ENCODE peak calls at places on chromosomes 5 and 9, in seven cellular contexts. N is GM23248; L is NT2/D1; U is H7; B is fibroblast of lung; I is CD8-positive, alpha-beta T cell; Y is aorta. E is an unnamed sample.
A peak's percentile ranks its signal among the peaks of the same experiment; 100 is the strongest.

GRCh38 chr5:176934309-176934930 is 35.3 kb upstream of the HK3 start:
- DNase-seq in L (no peak), U (no peak), I (no peak), Y (no peak), N (no peak), B (no peak), E (no peak)

GRCh38 chr5:179862891-179863290 is 4.3 kb upstream of the MRNIP start:
- DNase-seq in U (no peak), I (no peak), Y (no peak), B (no peak), N (no peak), L (no peak), E (no peak)

GRCh38 chr9:90331826-90332575 is 310.6 kb downstream of the DIRAS2 start:
- DNase-seq in B (peak; percentile 41), N (peak; percentile 39), U (no peak), L (no peak), I (no peak), Y (no peak), E (no peak)

GRCh38 chr5:151072234-151073025 is 8.4 kb downstream of the TNIP1 start:
- DNase-seq in L (no peak), B (peak; percentile 92), N (peak; percentile 79), U (no peak), Y (no peak), I (no peak), E (no peak)

GRCh38 chr5:664343-664993 is 28.7 kb downstream of the TPPP start:
- DNase-seq in Y (peak; percentile 35), B (no peak), U (no peak), N (no peak), I (no peak), L (no peak), E (peak; percentile 32)

GRCh38 chr9:107809859-107810492 is 320.4 kb upstream of the KLF4 start:
- DNase-seq in N (peak; percentile 56), B (peak; percentile 36), Y (no peak), U (no peak), L (no peak), I (no peak), E (no peak)

GRCh38 chr5:90934091-90934719 is 375.6 kb downstream of the ADGRV1 start:
- DNase-seq in L (no peak), N (no peak), U (no peak), B (no peak), I (no peak), Y (no peak), E (no peak)

GRCh38 chr5:72477176-72477575 is 30.0 kb downstream of the ZNF366 start:
- DNase-seq in N (no peak), L (no peak), B (no peak), I (no peak), U (no peak), Y (no peak), E (no peak)

GRCh38 chr9:81680006-81680405 is 9.3 kb downstream of the TLE1 start:
- DNase-seq in Y (no peak), B (no peak), U (no peak), I (no peak), N (no peak), L (no peak), E (no peak)

GRCh38 chr9:32992596-32993238 is 8.7 kb downstream of the APTX start:
- DNase-seq in B (no peak), N (peak; percentile 11), Y (no peak), L (no peak), U (no peak), I (no peak), E (no peak)

GRCh38 chr5:31854625-31855526 is 215.9 kb downstream of the PDZD2 start:
- DNase-seq in L (peak; percentile 28), Y (peak; percentile 50), N (peak; percentile 18), B (peak; percentile 71), I (peak; percentile 39), U (peak; percentile 84), E (peak; percentile 42)

GRCh38 chr5:154611341-154611767 is 133.3 kb upstream of the HAND1 start:
- DNase-seq in U (peak; percentile 70), B (peak; percentile 19), I (no peak), N (peak; percentile 30), Y (peak; percentile 53), L (no peak), E (no peak)

GRCh38 chr5:181218795-181219124 is 4.3 kb upstream of the TRIM41 start:
- DNase-seq in I (no peak), L (no peak), U (no peak), B (no peak), N (peak; percentile 61), Y (no peak), E (no peak)

GRCh38 chr5:40585537-40586267 is 94.0 kb upstream of the PTGER4 start:
- DNase-seq in L (no peak), B (no peak), I (no peak), Y (no peak), U (no peak), N (no peak), E (no peak)

GRCh38 chr5:53815471-53815870 is 255.0 kb downstream of the NDUFS4 start:
- DNase-seq in N (no peak), I (no peak), U (peak; percentile 18), Y (no peak), B (no peak), L (no peak), E (no peak)

GRCh38 chr9:4530375-4530774 is 40.1 kb downstream of the SLC1A1 start:
- DNase-seq in U (no peak), I (no peak), N (peak; percentile 70), Y (no peak), L (no peak), B (peak; percentile 50), E (no peak)

GRCh38 chr9:124329393-124329792 is 71.6 kb downstream of the NEK6 start:
- DNase-seq in B (no peak), L (no peak), Y (no peak), U (no peak), N (no peak), I (no peak), E (no peak)

GRCh38 chr9:128394404-128395168 is 23.4 kb downstream of the URM1 start:
- DNase-seq in Y (no peak), N (no peak), I (no peak), U (peak; percentile 61), L (no peak), B (no peak), E (no peak)

GRCh38 chr5:14906628-14907027 is 35.0 kb upstream of the ANKH start:
- DNase-seq in L (no peak), I (no peak), B (no peak), N (no peak), U (no peak), Y (no peak), E (no peak)

GRCh38 chr9:11697101-11697500 is 996.1 kb upstream of the TYRP1 start:
- DNase-seq in Y (no peak), L (no peak), N (no peak), U (no peak), B (no peak), I (no peak), E (no peak)

GRCh38 chr9:37433754-37434435 is 11.4 kb downstream of the GRHPR start:
- DNase-seq in Y (no peak), N (no peak), I (no peak), L (peak; percentile 89), B (peak; percentile 25), U (peak; percentile 84), E (no peak)

GRCh38 chr9:37437616-37438015 is 15.1 kb downstream of the GRHPR start:
- DNase-seq in Y (no peak), N (no peak), I (no peak), L (no peak), B (no peak), U (no peak), E (no peak)

GRCh38 chr9:37438359-37438758 is 15.9 kb downstream of the GRHPR start:
- DNase-seq in N (no peak), I (no peak), Y (no peak), U (no peak), B (no peak), L (no peak), E (no peak)

GRCh38 chr9:37437010-37437409 is 14.5 kb downstream of the GRHPR start:
- DNase-seq in L (no peak), B (no peak), U (no peak), I (no peak), N (no peak), Y (no peak), E (no peak)

DNA sequence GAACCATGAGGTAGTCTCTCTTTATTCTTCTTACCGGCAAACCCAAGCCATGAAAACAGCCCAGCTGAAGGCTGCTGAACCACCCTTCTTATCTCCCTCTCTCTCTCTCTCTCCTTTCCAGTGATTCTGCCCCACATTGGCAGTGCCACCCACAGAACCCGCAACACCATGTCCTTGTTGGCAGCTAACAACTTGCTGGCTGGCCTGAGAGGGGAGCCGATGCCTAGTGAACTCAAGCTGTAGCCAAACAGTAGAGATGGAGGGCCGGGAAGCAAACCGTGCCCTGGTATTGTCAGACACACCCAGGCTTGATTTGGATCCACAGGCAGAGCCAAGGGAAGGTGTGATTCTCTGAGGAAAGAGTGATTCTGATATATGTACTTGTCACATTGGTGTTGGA is 14.0 kb downstream of the GRHPR start:
- DNase-seq in B (no peak), N (no peak), Y (no peak), I (no peak), U (no peak), L (no peak), E (no peak)
- H3K36me3 ChIP-seq in B (peaks cover 27% of the 10 kb centered on the region), N (peaks cover 53% of the 10 kb centered on the region), Y (peaks cover 9% of the 10 kb centered on the region), I (peaks cover 24% of the 10 kb centered on the region), U (peaks cover 43% of the 10 kb centered on the region), L (peaks cover 88% of the 10 kb centered on the region), E (peaks cover 9% of the 10 kb centered on the region)

DNA sequence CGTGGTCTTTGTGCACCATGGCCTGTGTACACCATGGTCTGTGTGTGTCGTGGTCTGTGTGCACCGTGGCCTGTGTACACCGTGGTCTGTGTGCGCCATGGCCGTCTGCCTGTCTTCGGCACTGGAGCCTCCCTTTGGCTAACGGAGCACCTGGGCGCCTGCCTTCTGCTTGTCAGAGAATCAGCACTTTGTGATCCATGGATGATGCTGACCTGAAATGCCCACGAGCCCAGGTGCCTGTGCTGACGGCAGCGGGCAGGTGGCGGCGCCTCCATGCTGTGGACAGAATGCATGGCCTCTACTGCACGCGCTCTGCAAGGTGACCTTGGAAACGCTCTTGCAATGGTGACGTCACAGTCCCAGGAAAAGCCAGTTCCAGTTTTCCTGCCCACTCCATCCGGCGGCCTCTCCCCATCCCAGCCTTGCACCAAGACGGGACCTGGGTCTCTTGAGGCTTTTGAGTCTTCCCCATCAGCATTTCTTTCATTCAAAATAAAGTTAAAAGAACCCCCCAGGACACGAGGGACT is 14.6 kb downstream of the LCN9 start:
- DNase-seq in Y (no peak), U (peak; percentile 41), N (no peak), I (no peak), B (no peak), L (no peak), E (no peak)
- H3K27me3 ChIP-seq in Y (no peaks in the 10 kb centered on the region), U (no peaks in the 10 kb centered on the region), N (no peaks in the 10 kb centered on the region), I (no peaks in the 10 kb centered on the region), B (no peaks in the 10 kb centered on the region), L (no peaks in the 10 kb centered on the region), E (peaks cover 12% of the 10 kb centered on the region)

DNA sequence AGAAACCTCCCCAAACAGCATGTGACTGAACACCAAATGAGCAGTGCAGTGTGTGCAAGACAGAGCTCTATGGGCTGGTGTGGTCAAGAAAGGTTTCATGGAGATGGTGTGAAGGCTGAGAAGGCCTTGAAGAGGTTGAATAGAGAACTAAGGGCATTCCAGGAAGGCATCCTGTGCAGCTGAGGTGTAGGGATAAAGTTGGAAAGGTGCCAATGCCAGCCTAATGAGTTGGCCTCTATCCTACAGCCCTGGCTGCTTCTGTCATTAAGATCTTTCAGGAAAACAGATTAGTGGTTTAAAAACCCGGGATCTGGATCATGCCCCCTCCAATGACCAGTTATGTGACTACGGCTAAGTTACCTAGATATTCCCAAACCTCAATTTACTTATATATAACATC is 4.0 kb downstream of the HDAC3 start:
- DNase-seq in L (no peak), U (no peak), Y (no peak), B (no peak), N (no peak), I (no peak), E (no peak)
- H3K36me3 ChIP-seq in L (peaks cover 43% of the 10 kb centered on the region), U (peaks cover 13% of the 10 kb centered on the region), Y (peaks cover 4% of the 10 kb centered on the region), B (peaks cover 10% of the 10 kb centered on the region), N (peaks cover 12% of the 10 kb centered on the region), I (peaks cover 29% of the 10 kb centered on the region), E (peaks cover 62% of the 10 kb centered on the region)

GRCh38 chr5:58505971-58506640 is 14.9 kb downstream of the GAPT start:
- DNase-seq in N (no peak), L (no peak), Y (no peak), I (no peak), U (no peak), B (no peak), E (no peak)
- H3K27me3 ChIP-seq in N (peaks cover 11% of the 10 kb centered on the region), L (no peaks in the 10 kb centered on the region), Y (no peaks in the 10 kb centered on the region), I (no peaks in the 10 kb centered on the region), U (no peaks in the 10 kb centered on the region), B (no peaks in the 10 kb centered on the region), E (no peaks in the 10 kb centered on the region)

E was measured in psoas muscle.